ENCODE peak calls at places on chromosomes 3 and 15, in five cellular contexts. K, T, J, R and B are unnamed samples.

GRCh38 chr3:125594581-125595011 is 701 bp downstream of the OSBPL11 start:
- DNase-seq in R (peak; percentile 23), K (peak; percentile 22), T (peak; percentile 29), J (peak; percentile 12), B (no peak)

GRCh38 chr3:176562381-176562780 is 634.9 kb downstream of the TBL1XR1 start:
- DNase-seq in K (no peak), T (no peak), J (no peak), R (no peak), B (no peak)

GRCh38 chr15:31308185-31308639 is 18.4 kb upstream of the KLF13 start:
- DNase-seq in R (no peak), T (no peak), K (peak; percentile 54), J (no peak), B (no peak)

GRCh38 chr3:187291001-187291511 is 481 bp downstream of the MASP1 start:
- DNase-seq in J (peak; percentile 47), R (no peak), T (peak; percentile 53), K (no peak), B (no peak)

GRCh38 chr3:192042116-192042515 is 581.2 kb downstream of the PYDC2 start:
- DNase-seq in R (no peak), J (no peak), T (no peak), K (peak; percentile 85), B (no peak)

GRCh38 chr15:59298255-59298856 is 74.3 kb downstream of the MYO1E start:
- DNase-seq in R (peak; percentile 98), J (no peak), K (peak; percentile 94), T (no peak), B (no peak)

GRCh38 chr15:41512512-41513281 is 930 bp downstream of the LTK start:
- DNase-seq in R (no peak), K (peak; percentile 44), T (no peak), J (no peak), B (no peak)

GRCh38 chr3:189567322-189567721 is 63.9 kb upstream of the TP63 start:
- DNase-seq in K (peak; percentile 43), J (no peak), T (no peak), R (no peak), B (no peak)

GRCh38 chr3:2540115-2540514 is 441.4 kb downstream of the CNTN4 start:
- DNase-seq in K (no peak), R (no peak), T (no peak), J (no peak), B (no peak)

GRCh38 chr3:81477740-81478139 is 283.7 kb downstream of the GBE1 start:
- DNase-seq in T (no peak), R (no peak), K (no peak), J (no peak), B (no peak)

GRCh38 chr3:62587169-62587568 is 213.8 kb upstream of the FEZF2 start:
- DNase-seq in T (no peak), J (peak; percentile 97), K (no peak), R (peak; percentile 73), B (no peak)

GRCh38 chr3:170787464-170787863 is 82.5 kb downstream of the RPL22L1 start:
- DNase-seq in T (no peak), R (no peak), K (no peak), J (no peak), B (no peak)

GRCh38 chr3:143627336-143627735 is 220.9 kb downstream of the SLC9A9 start:
- DNase-seq in R (peak; percentile 29), T (peak; percentile 61), J (peak; percentile 46), K (no peak), B (no peak)

GRCh38 chr3:194092770-194093336 is 43.1 kb upstream of the HES1 start:
- DNase-seq in K (no peak), T (no peak), R (no peak), J (no peak), B (no peak)

GRCh38 chr15:45549831-45550230 is 27.3 kb upstream of the SLC30A4 start:
- DNase-seq in J (peak; percentile 54), T (peak; percentile 22), R (peak; percentile 8), K (no peak), B (no peak)

GRCh38 chr3:181712505-181713299 is 977 bp downstream of the SOX2 start:
- DNase-seq in T (peak; percentile 62), J (no peak), K (no peak), R (peak; percentile 68), B (no peak)

GRCh38 chr3:57911588-57911987 is 96.6 kb upstream of the FLNB start:
- DNase-seq in T (peak; percentile 52), R (no peak), K (no peak), J (no peak), B (no peak)

GRCh38 chr3:143970773-143971366 is 753 bp upstream of the DIPK2A start:
- DNase-seq in K (peak; percentile 79), J (peak; percentile 39), R (no peak), T (no peak), B (peak; percentile 23)

GRCh38 chr15:31325432-31325975 is 1.1 kb upstream of the KLF13 start:
- DNase-seq in J (no peak), T (no peak), K (peak; percentile 75), R (peak; percentile 26), B (no peak)

GRCh38 chr3:184175981-184176376 is 1.3 kb downstream of the AP2M1 start:
- DNase-seq in K (no peak), J (no peak), R (no peak), T (no peak), B (no peak)
- TF ChIP-seq CTCF in K (no peak), J (no peak), R (no peak), T (no peak), B (no peak)

GRCh38 chr3:55658297-55659022 is 171.4 kb upstream of the WNT5A start:
- DNase-seq in K (peak; percentile 80), T (no peak), J (no peak), R (peak; percentile 14), B (no peak)

GRCh38 chr3:55654123-55654787 is 167.1 kb upstream of the WNT5A start:
- DNase-seq in J (no peak), T (no peak), K (peak; percentile 90), R (no peak), B (no peak)

GRCh38 chr3:55659023-55659355 is 171.9 kb upstream of the WNT5A start:
- DNase-seq in J (no peak), T (no peak), K (no peak), R (no peak), B (no peak)

GRCh38 chr3:55659701-55660100 is 172.6 kb upstream of the WNT5A start:
- DNase-seq in J (no peak), K (no peak), T (no peak), R (no peak), B (no peak)

GRCh38 chr3:55655544-55655943 is 168.4 kb upstream of the WNT5A start:
- DNase-seq in J (no peak), T (no peak), R (peak; percentile 17), K (no peak), B (no peak)
- H3K4me3 ChIP-seq in J (no peak overlapping the region), T (no peak overlapping the region), R (no peak overlapping the region), K (no peak overlapping the region), B (no peak overlapping the region)

DNA sequence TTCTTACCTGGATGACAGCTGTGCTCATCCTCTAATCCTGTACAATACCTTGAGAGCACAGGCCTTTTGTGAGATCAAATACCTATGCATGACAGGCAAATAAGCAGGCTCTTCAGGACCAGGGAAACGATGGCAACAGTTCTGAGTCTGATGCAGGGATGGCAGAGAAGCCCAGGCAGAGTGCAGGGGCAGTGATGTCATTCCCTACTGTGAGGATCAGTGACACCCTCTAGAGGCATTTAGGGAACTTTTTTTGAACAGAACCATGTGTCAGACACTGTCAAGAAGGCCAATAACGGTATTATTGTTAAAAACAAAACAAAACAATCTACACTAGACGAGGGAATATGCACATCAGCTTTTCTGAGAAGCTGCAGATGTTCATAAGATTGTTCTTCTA is 314.8 kb upstream of the CTDSPL start:
- DNase-seq in T (peak; percentile 12), J (peak; percentile 14), K (peak; percentile 12), R (peak; percentile 45), B (no peak)
- TF ChIP-seq CTCF in T (no peak), J (no peak), K (no peak), R (peak; percentile 34), B (peak; percentile 23)

GRCh38 chr3:142028174-142028833 is 121.0 kb downstream of the TFDP2 start:
- DNase-seq in K (peak; percentile 90), R (peak; percentile 86), T (peak; percentile 90), J (peak; percentile 58), B (peak; percentile 78)
- H3K4me3 ChIP-seq in K (peak overlapping the region; percentile 78), R (peak overlapping the region; percentile 61), T (peak overlapping the region; percentile 65), J (peak overlapping the region; percentile 70), B (peak overlapping the region; percentile 88)